ENCODE peak calls at places on chromosomes 2 and 18, in four cellular contexts. O is K562, C is HepG2, L is SK-N-SH. M is an unnamed sample.

GRCh38 chr18:32049393-32050161 is 31.0 kb downstream of the RNF125 start:
- DNase-seq in O (no peak), C (no peak), L (no peak), M (no peak)

GRCh38 chr2:155965415-155966070 is 367.0 kb downstream of the NR4A2 start:
- DNase-seq in O (peak; percentile 3), C (no peak), L (no peak), M (no peak)

GRCh38 chr2:121287146-121287798 is 2.3 kb upstream of the TFCP2L1 start:
- DNase-seq in O (no peak), C (no peak), L (no peak), M (no peak)

GRCh38 chr2:190843874-190844699 is 36.5 kb upstream of the GLS start:
- DNase-seq in O (no peak), C (peak; percentile 21), L (no peak), M (peak; percentile 16)

GRCh38 chr2:191539068-191539467 is 138.9 kb upstream of the NABP1 start:
- DNase-seq in O (peak; percentile 43), C (no peak), L (peak; percentile 39), M (no peak)

GRCh38 chr18:3207565-3207964 is 12.2 kb downstream of the MYOM1 start:
- DNase-seq in O (no peak), C (peak; percentile 37), L (no peak), M (no peak)

GRCh38 chr2:193966590-193966989 is 1690.4 kb upstream of the SLC39A10 start:
- DNase-seq in O (no peak), C (no peak), L (no peak), M (no peak)

GRCh38 chr2:222142027-222142426 is 156.8 kb downstream of the PAX3 start:
- DNase-seq in O (no peak), C (no peak), L (no peak), M (no peak)

GRCh38 chr2:192218347-192218746 is 23.6 kb upstream of the TMEFF2 start:
- DNase-seq in O (no peak), C (no peak), L (no peak), M (no peak)

GRCh38 chr2:98459776-98460175 is 15.1 kb downstream of the INPP4A start:
- DNase-seq in O (no peak), C (no peak), L (no peak), M (no peak)

GRCh38 chr2:168974370-168974769 is 56.8 kb downstream of the ABCB11 start:
- DNase-seq in O (no peak), C (no peak), L (no peak), M (no peak)

GRCh38 chr2:142893241-142893640 is 15.8 kb downstream of the KYNU start:
- DNase-seq in O (no peak), C (no peak), L (no peak), M (no peak)
- TF ChIP-seq REST in O (no peak), C (no peak), L (no peak), M (no peak)

GRCh38 chr2:101947374-101947773 is 44.4 kb upstream of the IL1R2 start:
- DNase-seq in O (no peak), C (no peak), L (no peak), M (no peak)

GRCh38 chr2:101948625-101949150 is 43.1 kb upstream of the IL1R2 start:
- DNase-seq in O (no peak), C (no peak), L (no peak), M (no peak)

GRCh38 chr2:101946372-101946771 is 45.4 kb upstream of the IL1R2 start:
- DNase-seq in O (no peak), C (no peak), L (no peak), M (no peak)

GRCh38 chr2:101942846-101943245 is 48.9 kb upstream of the IL1R2 start:
- DNase-seq in O (no peak), C (no peak), L (no peak), M (no peak)
- TF ChIP-seq FOXM1 in O (no peak), C (no peak), L (no peak), M (no peak)

DNA sequence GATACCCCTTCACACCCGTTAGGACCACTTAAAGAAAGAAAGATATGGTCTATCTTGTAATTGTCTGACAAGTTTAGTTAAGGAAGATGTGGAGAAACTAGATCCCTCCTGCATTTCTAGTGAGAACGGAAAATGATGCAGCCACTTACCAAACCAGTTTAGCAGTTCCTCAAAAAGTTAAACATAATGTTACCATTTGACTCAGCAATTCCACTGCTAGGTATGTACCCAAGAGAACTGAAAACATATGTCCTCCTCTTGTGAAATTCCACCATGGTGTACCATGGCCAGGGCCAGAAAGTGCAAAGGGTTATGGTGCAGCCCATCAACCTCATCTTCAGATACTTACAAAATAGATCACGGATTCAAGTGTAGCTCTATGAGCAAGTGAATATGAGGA is 79.0 kb upstream of the ID2 start:
- DNase-seq in O (no peak), C (no peak), L (no peak), M (peak; percentile 60)
- TF ChIP-seq REST in O (no peak), C (no peak), L (no peak), M (no peak)

GRCh38 chr2:173258704-173259103 is 96.0 kb upstream of the CDCA7 start:
- DNase-seq in O (no peak), C (no peak), L (no peak), M (no peak)
- TF ChIP-seq FOXM1 in O (no peak), C (no peak), L (no peak), M (no peak)

GRCh38 chr2:23027396-23027795 is 357.6 kb upstream of the KLHL29 start:
- DNase-seq in O (no peak), C (no peak), L (no peak), M (no peak)

GRCh38 chr2:23028106-23028505 is 356.9 kb upstream of the KLHL29 start:
- DNase-seq in O (no peak), C (peak; percentile 21), L (peak; percentile 29), M (no peak)

GRCh38 chr2:23029111-23029510 is 355.9 kb upstream of the KLHL29 start:
- DNase-seq in O (no peak), C (no peak), L (no peak), M (no peak)

GRCh38 chr2:23023722-23024121 is 361.3 kb upstream of the KLHL29 start:
- DNase-seq in O (no peak), C (no peak), L (no peak), M (no peak)

DNA sequence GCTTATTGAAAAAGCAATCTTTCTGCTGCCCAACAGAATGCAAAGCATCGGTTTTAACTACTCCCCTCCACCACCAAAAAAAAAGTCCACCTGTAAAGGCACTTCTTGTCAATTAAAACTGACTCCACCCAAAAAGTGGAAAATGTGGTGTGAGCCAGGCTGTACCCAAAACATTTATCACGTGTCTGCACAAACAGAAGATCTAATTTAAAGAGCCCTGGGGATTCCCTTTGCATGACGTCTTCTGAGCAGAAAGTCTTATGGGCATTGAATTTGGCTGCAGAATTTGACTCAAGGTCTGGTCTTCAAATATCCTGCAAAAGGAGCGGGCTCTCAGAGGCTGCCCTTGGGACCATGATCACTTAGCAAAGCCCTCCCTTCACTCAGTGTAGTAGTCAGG is 358.3 kb upstream of the KLHL29 start:
- DNase-seq in O (no peak), C (no peak), L (no peak), M (no peak)
- TF ChIP-seq REST in O (no peak), C (no peak), L (no peak), M (no peak)

GRCh38 chr2:8539743-8540551 is 141.9 kb upstream of the ID2 start:
- DNase-seq in O (no peak), C (no peak), L (peak; percentile 93), M (no peak)

GRCh38 chr2:8536686-8537571 is 144.9 kb upstream of the ID2 start:
- DNase-seq in O (peak; percentile 53), C (no peak), L (peak; percentile 74), M (no peak)

GRCh38 chr2:8538951-8539621 is 142.8 kb upstream of the ID2 start:
- DNase-seq in O (no peak), C (no peak), L (peak; percentile 57), M (no peak)

GRCh38 chr2:8537572-8538155 is 144.2 kb upstream of the ID2 start:
- DNase-seq in O (no peak), C (no peak), L (no peak), M (no peak)

GRCh38 chr2:8538531-8538930 is 143.3 kb upstream of the ID2 start:
- DNase-seq in O (no peak), C (no peak), L (no peak), M (no peak)
- TF ChIP-seq FOXM1 in O (no peak), C (no peak), L (no peak), M (no peak)

GRCh38 chr18:68414407-68414806 is 300.5 kb downstream of the TMX3 start:
- DNase-seq in O (no peak), C (no peak), L (no peak), M (no peak)

GRCh38 chr18:68418226-68418868 is 296.6 kb downstream of the TMX3 start:
- DNase-seq in O (no peak), C (no peak), L (no peak), M (no peak)

GRCh38 chr18:68417826-68418225 is 297.1 kb downstream of the TMX3 start:
- DNase-seq in O (no peak), C (no peak), L (no peak), M (no peak)

GRCh38 chr18:68418881-68419280 is 296.0 kb downstream of the TMX3 start:
- DNase-seq in O (no peak), C (no peak), L (no peak), M (no peak)

GRCh38 chr18:68417166-68417776 is 297.6 kb downstream of the TMX3 start:
- DNase-seq in O (no peak), C (no peak), L (no peak), M (no peak)
- TF ChIP-seq REST in O (no peak), C (no peak), L (no peak), M (no peak)

DNA sequence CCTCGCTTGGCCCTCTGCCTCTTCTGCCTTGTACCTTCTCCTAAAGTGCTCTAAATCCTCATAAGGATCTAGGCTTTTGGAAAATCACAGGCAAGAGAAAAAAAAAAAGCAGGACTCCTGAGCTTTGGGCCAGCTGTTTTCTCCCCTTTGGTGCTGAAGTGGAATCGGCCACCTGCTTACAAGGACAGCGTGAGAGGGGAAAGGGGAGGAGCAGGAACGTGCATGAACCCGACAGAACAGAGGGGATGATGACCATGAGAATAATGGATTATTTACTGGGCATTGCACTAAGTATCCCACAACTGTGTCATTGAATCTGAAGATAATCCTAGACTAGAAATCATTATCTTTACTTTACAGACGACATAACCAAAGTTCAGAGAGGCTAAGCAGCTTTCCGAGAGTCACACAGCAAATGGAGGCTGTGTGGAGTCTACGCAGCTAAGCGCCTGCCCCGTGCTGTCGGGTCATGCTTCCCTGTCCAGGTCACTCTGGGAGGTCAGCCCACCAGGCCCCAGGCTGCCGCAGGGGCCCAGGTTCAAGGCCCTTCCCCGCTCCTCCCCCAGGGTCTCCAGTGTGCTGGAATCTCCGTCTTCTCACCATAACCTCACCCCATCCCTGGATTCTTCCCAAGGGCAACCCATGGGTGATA is 141.8 kb downstream of the PXDN start:
- DNase-seq in O (no peak), C (no peak), L (no peak), M (no peak)
- TF ChIP-seq FOXM1 in O (no peak), C (no peak), L (no peak), M (no peak)

M was measured in GM12878.